ENCODE peak calls at places on chromosomes 13 and 19, in ten cellular contexts. G is fibroblast of gingiva; V is T1000; Y is A549; P is stimulated activated CD8-positive, alpha-beta memory T cell treated with anti-CD3 and anti-CD28 coated beads, Interleukin-4, amount 100 ng/mL, for 48 hours; Q is sigmoid colon; F is left ventricle myocardium inferior; K is fibroblast of mammary gland; M is RCC 7860; U is Daoy. A is an unnamed sample.

GRCh38 chr19:1836458-1837221 is 11.6 kb downstream of the REXO1 start:
- DNase-seq in G (no peak), V (no peak), Y (no peak), P (no peak), Q (no peak), F (no peak), K (no peak), M (no peak), U (no peak), A (no peak)

GRCh38 chr19:34350161-34350561 is 14.8 kb upstream of the GPI start:
- DNase-seq in G (no peak), V (no peak), Y (no peak), P (peak; percentile 68), Q (no peak), F (no peak), K (peak; percentile 36), M (no peak), U (no peak), A (no peak)

GRCh38 chr13:108272333-108272732 is 2.8 kb downstream of the TNFSF13B start:
- DNase-seq in G (peak; percentile 6), V (no peak), Y (no peak), P (no peak), Q (no peak), F (no peak), K (peak; percentile 43), M (no peak), U (no peak), A (peak; percentile 25)

GRCh38 chr19:49684251-49684982 is 5.0 kb upstream of the ADM5 start:
- DNase-seq in G (no peak), V (no peak), Y (peak; percentile 75), P (peak; percentile 50), Q (no peak), F (no peak), K (no peak), M (no peak), U (no peak), A (no peak)

GRCh38 chr13:41652735-41653361 is 195.5 kb downstream of the RGCC start:
- DNase-seq in G (peak; percentile 63), V (no peak), Y (peak; percentile 7), P (peak; percentile 28), Q (no peak), F (no peak), K (peak; percentile 80), M (peak; percentile 29), U (peak; percentile 19), A (peak; percentile 74)

GRCh38 chr19:48965033-48965805 is at the start of gene FTL:
- DNase-seq in G (peak; percentile 98), V (peak; percentile 94), Y (peak; percentile 99), P (peak; percentile 94), Q (peak; percentile 99), F (peak; percentile 98), K (peak; percentile 91), M (peak; percentile 86), U (peak; percentile 96), A (peak; percentile 96)

GRCh38 chr13:48531416-48532145 is 1.3 kb downstream of the RCBTB2 start:
- DNase-seq in G (no peak), V (no peak), Y (no peak), P (no peak), Q (no peak), F (no peak), K (no peak), M (no peak), U (peak; percentile 7), A (no peak)

GRCh38 chr19:49224856-49225255 is 67.3 kb downstream of the TRPM4 start:
- DNase-seq in G (peak; percentile 38), V (peak; percentile 42), Y (peak; percentile 84), P (peak; percentile 56), Q (no peak), F (peak; percentile 32), K (peak; percentile 53), M (peak; percentile 55), U (peak; percentile 87), A (peak; percentile 50)

GRCh38 chr19:46785054-46785979 is 3.1 kb downstream of the SLC1A5 start:
- DNase-seq in G (peak; percentile 28), V (no peak), Y (no peak), P (no peak), Q (no peak), F (no peak), K (peak; percentile 16), M (peak; percentile 92), U (peak; percentile 23), A (no peak)

GRCh38 chr19:34263745-34264237 is 9.4 kb downstream of the GARRE1 start:
- DNase-seq in G (no peak), V (no peak), Y (no peak), P (no peak), Q (no peak), F (no peak), K (no peak), M (peak; percentile 10), U (no peak), A (no peak)

GRCh38 chr13:90430127-90430526 is 917.4 kb upstream of the MIR17HG start:
- DNase-seq in G (peak; percentile 27), V (no peak), Y (no peak), P (no peak), Q (no peak), F (no peak), K (peak; percentile 10), M (no peak), U (no peak), A (no peak)

GRCh38 chr19:48793271-48793670 is 17.6 kb downstream of the BCAT2 start:
- DNase-seq in G (no peak), V (no peak), Y (no peak), P (no peak), Q (no peak), F (no peak), K (no peak), M (no peak), U (no peak), A (no peak)

GRCh38 chr13:42997381-42997780 is 5.3 kb upstream of the EPSTI1 start:
- DNase-seq in G (no peak), V (no peak), Y (no peak), P (no peak), Q (no peak), F (no peak), K (peak; percentile 15), M (no peak), U (no peak), A (peak; percentile 76)

GRCh38 chr13:80217614-80218456 is 123.1 kb downstream of the SPRY2 start:
- DNase-seq in G (no peak), V (no peak), Y (no peak), P (no peak), Q (no peak), F (no peak), K (no peak), M (peak; percentile 11), U (peak; percentile 58), A (peak; percentile 86)